ENCODE peak calls at places on chromosome 4, in nine cellular contexts. One of them, this sample, is unnamed.

GRCh38 chr4:24700118-24700517 is 95.3 kb upstream of the SOD3 start:
- DNase-seq in activated CD8-positive, alpha-beta memory T cell treated with anti-CD3 and anti-CD28 coated beads for 48 hours: no peak
- DNase-seq in GM13976: no peak
- DNase-seq in AG20443: no peak
- DNase-seq in NCI-H510A treated with DMSO at 0.1 percent for 48 hours: no peak
- DNase-seq in progenitor cell of endocrine pancreas: no peak
- DNase-seq in GM04504: no peak
- DNase-seq in activated CD4-positive, alpha-beta T cell treated with anti-CD3 and anti-CD28 coated beads for 4 hours: no peak
- DNase-seq in stimulated activated CD4-positive, alpha-beta T cell treated with anti-CD3 and anti-CD28 coated beads, Interleukin-15, amount 100 ng/mL, for 48 hours: no peak
- DNase-seq in this sample: no peak

GRCh38 chr4:5204781-5205180 is 153.5 kb downstream of the STK32B start:
- DNase-seq in activated CD8-positive, alpha-beta memory T cell treated with anti-CD3 and anti-CD28 coated beads for 48 hours: no peak
- DNase-seq in GM04504: no peak
- DNase-seq in NCI-H510A treated with DMSO at 0.1 percent for 48 hours: no peak
- DNase-seq in activated CD4-positive, alpha-beta T cell treated with anti-CD3 and anti-CD28 coated beads for 4 hours: no peak
- DNase-seq in AG20443: no peak
- DNase-seq in progenitor cell of endocrine pancreas: no peak
- DNase-seq in stimulated activated CD4-positive, alpha-beta T cell treated with anti-CD3 and anti-CD28 coated beads, Interleukin-15, amount 100 ng/mL, for 48 hours: no peak
- DNase-seq in GM13976: no peak
- DNase-seq in this sample: no peak

GRCh38 chr4:79864470-79865190 is 208.4 kb downstream of the ANTXR2 start:
- DNase-seq in AG20443: no peak
- DNase-seq in stimulated activated CD4-positive, alpha-beta T cell treated with anti-CD3 and anti-CD28 coated beads, Interleukin-15, amount 100 ng/mL, for 48 hours: no peak
- DNase-seq in activated CD4-positive, alpha-beta T cell treated with anti-CD3 and anti-CD28 coated beads for 4 hours: no peak
- DNase-seq in progenitor cell of endocrine pancreas: no peak
- DNase-seq in NCI-H510A treated with DMSO at 0.1 percent for 48 hours: peak
- DNase-seq in GM13976: no peak
- DNase-seq in GM04504: no peak
- DNase-seq in activated CD8-positive, alpha-beta memory T cell treated with anti-CD3 and anti-CD28 coated beads for 48 hours: no peak
- DNase-seq in this sample: no peak

GRCh38 chr4:41009411-41009810 is 204.9 kb downstream of the APBB2 start:
- DNase-seq in progenitor cell of endocrine pancreas: no peak
- DNase-seq in GM13976: no peak
- DNase-seq in stimulated activated CD4-positive, alpha-beta T cell treated with anti-CD3 and anti-CD28 coated beads, Interleukin-15, amount 100 ng/mL, for 48 hours: no peak
- DNase-seq in activated CD8-positive, alpha-beta memory T cell treated with anti-CD3 and anti-CD28 coated beads for 48 hours: no peak
- DNase-seq in activated CD4-positive, alpha-beta T cell treated with anti-CD3 and anti-CD28 coated beads for 4 hours: no peak
- DNase-seq in NCI-H510A treated with DMSO at 0.1 percent for 48 hours: no peak
- DNase-seq in AG20443: peak
- DNase-seq in GM04504: no peak
- DNase-seq in this sample: no peak

GRCh38 chr4:89289312-89289711 is 18.3 kb downstream of the GPRIN3 start:
- DNase-seq in GM04504: no peak
- DNase-seq in AG20443: no peak
- DNase-seq in progenitor cell of endocrine pancreas: no peak
- DNase-seq in NCI-H510A treated with DMSO at 0.1 percent for 48 hours: no peak
- DNase-seq in GM13976: no peak
- DNase-seq in activated CD8-positive, alpha-beta memory T cell treated with anti-CD3 and anti-CD28 coated beads for 48 hours: no peak
- DNase-seq in activated CD4-positive, alpha-beta T cell treated with anti-CD3 and anti-CD28 coated beads for 4 hours: no peak
- DNase-seq in stimulated activated CD4-positive, alpha-beta T cell treated with anti-CD3 and anti-CD28 coated beads, Interleukin-15, amount 100 ng/mL, for 48 hours: no peak
- DNase-seq in this sample: no peak

GRCh38 chr4:54687887-54688841 is 30.4 kb downstream of the KIT start:
- DNase-seq in progenitor cell of endocrine pancreas: no peak
- DNase-seq in activated CD4-positive, alpha-beta T cell treated with anti-CD3 and anti-CD28 coated beads for 4 hours: no peak
- DNase-seq in stimulated activated CD4-positive, alpha-beta T cell treated with anti-CD3 and anti-CD28 coated beads, Interleukin-15, amount 100 ng/mL, for 48 hours: no peak
- DNase-seq in activated CD8-positive, alpha-beta memory T cell treated with anti-CD3 and anti-CD28 coated beads for 48 hours: no peak
- DNase-seq in AG20443: no peak
- DNase-seq in GM13976: no peak
- DNase-seq in GM04504: no peak
- DNase-seq in NCI-H510A treated with DMSO at 0.1 percent for 48 hours: peak
- DNase-seq in this sample: no peak

GRCh38 chr4:177375971-177376370 is 66.3 kb downstream of the AGA start:
- DNase-seq in progenitor cell of endocrine pancreas: no peak
- DNase-seq in stimulated activated CD4-positive, alpha-beta T cell treated with anti-CD3 and anti-CD28 coated beads, Interleukin-15, amount 100 ng/mL, for 48 hours: no peak
- DNase-seq in GM13976: no peak
- DNase-seq in activated CD8-positive, alpha-beta memory T cell treated with anti-CD3 and anti-CD28 coated beads for 48 hours: no peak
- DNase-seq in activated CD4-positive, alpha-beta T cell treated with anti-CD3 and anti-CD28 coated beads for 4 hours: no peak
- DNase-seq in GM04504: no peak
- DNase-seq in AG20443: no peak
- DNase-seq in NCI-H510A treated with DMSO at 0.1 percent for 48 hours: no peak
- DNase-seq in this sample: no peak

GRCh38 chr4:1325681-1326635 is 21.1 kb upstream of the UVSSA start:
- DNase-seq in GM13976: no peak
- DNase-seq in activated CD8-positive, alpha-beta memory T cell treated with anti-CD3 and anti-CD28 coated beads for 48 hours: no peak
- DNase-seq in GM04504: no peak
- DNase-seq in NCI-H510A treated with DMSO at 0.1 percent for 48 hours: no peak
- DNase-seq in activated CD4-positive, alpha-beta T cell treated with anti-CD3 and anti-CD28 coated beads for 4 hours: no peak
- DNase-seq in progenitor cell of endocrine pancreas: no peak
- DNase-seq in stimulated activated CD4-positive, alpha-beta T cell treated with anti-CD3 and anti-CD28 coated beads, Interleukin-15, amount 100 ng/mL, for 48 hours: no peak
- DNase-seq in AG20443: no peak
- DNase-seq in this sample: no peak

GRCh38 chr4:184747034-184747830 is 13.3 kb upstream of the CENPU start:
- DNase-seq in GM13976: no peak
- DNase-seq in NCI-H510A treated with DMSO at 0.1 percent for 48 hours: peak
- DNase-seq in AG20443: no peak
- DNase-seq in stimulated activated CD4-positive, alpha-beta T cell treated with anti-CD3 and anti-CD28 coated beads, Interleukin-15, amount 100 ng/mL, for 48 hours: no peak
- DNase-seq in activated CD4-positive, alpha-beta T cell treated with anti-CD3 and anti-CD28 coated beads for 4 hours: no peak
- DNase-seq in activated CD8-positive, alpha-beta memory T cell treated with anti-CD3 and anti-CD28 coated beads for 48 hours: no peak
- DNase-seq in GM04504: no peak
- DNase-seq in progenitor cell of endocrine pancreas: no peak
- DNase-seq in this sample: no peak

GRCh38 chr4:41209901-41210300 is 4.4 kb downstream of the APBB2 start:
- DNase-seq in activated CD4-positive, alpha-beta T cell treated with anti-CD3 and anti-CD28 coated beads for 4 hours: no peak
- DNase-seq in progenitor cell of endocrine pancreas: no peak
- DNase-seq in stimulated activated CD4-positive, alpha-beta T cell treated with anti-CD3 and anti-CD28 coated beads, Interleukin-15, amount 100 ng/mL, for 48 hours: no peak
- DNase-seq in GM04504: no peak
- DNase-seq in AG20443: no peak
- DNase-seq in activated CD8-positive, alpha-beta memory T cell treated with anti-CD3 and anti-CD28 coated beads for 48 hours: no peak
- DNase-seq in NCI-H510A treated with DMSO at 0.1 percent for 48 hours: no peak
- DNase-seq in GM13976: no peak
- DNase-seq in this sample: no peak

GRCh38 chr4:180932365-180933001 is 1310.7 kb upstream of the TENM3 start:
- DNase-seq in GM04504: no peak
- DNase-seq in stimulated activated CD4-positive, alpha-beta T cell treated with anti-CD3 and anti-CD28 coated beads, Interleukin-15, amount 100 ng/mL, for 48 hours: no peak
- DNase-seq in progenitor cell of endocrine pancreas: no peak
- DNase-seq in NCI-H510A treated with DMSO at 0.1 percent for 48 hours: no peak
- DNase-seq in AG20443: no peak
- DNase-seq in activated CD4-positive, alpha-beta T cell treated with anti-CD3 and anti-CD28 coated beads for 4 hours: no peak
- DNase-seq in activated CD8-positive, alpha-beta memory T cell treated with anti-CD3 and anti-CD28 coated beads for 48 hours: no peak
- DNase-seq in GM13976: no peak
- DNase-seq in this sample: no peak

GRCh38 chr4:154004859-154005520 is 216.1 kb upstream of the SFRP2 start:
- DNase-seq in stimulated activated CD4-positive, alpha-beta T cell treated with anti-CD3 and anti-CD28 coated beads, Interleukin-15, amount 100 ng/mL, for 48 hours: no peak
- DNase-seq in GM04504: peak
- DNase-seq in AG20443: peak
- DNase-seq in activated CD4-positive, alpha-beta T cell treated with anti-CD3 and anti-CD28 coated beads for 4 hours: no peak
- DNase-seq in GM13976: no peak
- DNase-seq in activated CD8-positive, alpha-beta memory T cell treated with anti-CD3 and anti-CD28 coated beads for 48 hours: no peak
- DNase-seq in progenitor cell of endocrine pancreas: no peak
- DNase-seq in NCI-H510A treated with DMSO at 0.1 percent for 48 hours: no peak
- DNase-seq in this sample: no peak

GRCh38 chr4:145808848-145809512 is 129.0 kb downstream of the C4orf51 start:
- DNase-seq in activated CD8-positive, alpha-beta memory T cell treated with anti-CD3 and anti-CD28 coated beads for 48 hours: no peak
- DNase-seq in stimulated activated CD4-positive, alpha-beta T cell treated with anti-CD3 and anti-CD28 coated beads, Interleukin-15, amount 100 ng/mL, for 48 hours: no peak
- DNase-seq in AG20443: no peak
- DNase-seq in GM13976: no peak
- DNase-seq in activated CD4-positive, alpha-beta T cell treated with anti-CD3 and anti-CD28 coated beads for 4 hours: no peak
- DNase-seq in NCI-H510A treated with DMSO at 0.1 percent for 48 hours: no peak
- DNase-seq in GM04504: no peak
- DNase-seq in progenitor cell of endocrine pancreas: no peak
- DNase-seq in this sample: no peak

GRCh38 chr4:125070869-125071268 is 243.9 kb upstream of the FAT4 start:
- DNase-seq in AG20443: no peak
- DNase-seq in GM04504: no peak
- DNase-seq in progenitor cell of endocrine pancreas: no peak
- DNase-seq in activated CD4-positive, alpha-beta T cell treated with anti-CD3 and anti-CD28 coated beads for 4 hours: no peak
- DNase-seq in activated CD8-positive, alpha-beta memory T cell treated with anti-CD3 and anti-CD28 coated beads for 48 hours: no peak
- DNase-seq in NCI-H510A treated with DMSO at 0.1 percent for 48 hours: peak
- DNase-seq in stimulated activated CD4-positive, alpha-beta T cell treated with anti-CD3 and anti-CD28 coated beads, Interleukin-15, amount 100 ng/mL, for 48 hours: no peak
- DNase-seq in GM13976: no peak
- DNase-seq in this sample: no peak

GRCh38 chr4:120723105-120723504 is 199.4 kb downstream of the PRDM5 start:
- DNase-seq in AG20443: no peak
- DNase-seq in NCI-H510A treated with DMSO at 0.1 percent for 48 hours: no peak
- DNase-seq in activated CD4-positive, alpha-beta T cell treated with anti-CD3 and anti-CD28 coated beads for 4 hours: no peak
- DNase-seq in activated CD8-positive, alpha-beta memory T cell treated with anti-CD3 and anti-CD28 coated beads for 48 hours: no peak
- DNase-seq in GM13976: no peak
- DNase-seq in progenitor cell of endocrine pancreas: no peak
- DNase-seq in stimulated activated CD4-positive, alpha-beta T cell treated with anti-CD3 and anti-CD28 coated beads, Interleukin-15, amount 100 ng/mL, for 48 hours: no peak
- DNase-seq in GM04504: no peak
- DNase-seq in this sample: no peak

GRCh38 chr4:15035152-15035551 is 32.9 kb downstream of the CPEB2 start:
- DNase-seq in stimulated activated CD4-positive, alpha-beta T cell treated with anti-CD3 and anti-CD28 coated beads, Interleukin-15, amount 100 ng/mL, for 48 hours: no peak
- DNase-seq in AG20443: no peak
- DNase-seq in progenitor cell of endocrine pancreas: no peak
- DNase-seq in activated CD4-positive, alpha-beta T cell treated with anti-CD3 and anti-CD28 coated beads for 4 hours: no peak
- DNase-seq in activated CD8-positive, alpha-beta memory T cell treated with anti-CD3 and anti-CD28 coated beads for 48 hours: no peak
- DNase-seq in GM04504: no peak
- DNase-seq in NCI-H510A treated with DMSO at 0.1 percent for 48 hours: no peak
- DNase-seq in GM13976: no peak
- DNase-seq in this sample: no peak

GRCh38 chr4:164866817-164867490 is 10.0 kb upstream of the APELA start:
- DNase-seq in progenitor cell of endocrine pancreas: no peak
- DNase-seq in activated CD8-positive, alpha-beta memory T cell treated with anti-CD3 and anti-CD28 coated beads for 48 hours: no peak
- DNase-seq in NCI-H510A treated with DMSO at 0.1 percent for 48 hours: no peak
- DNase-seq in GM13976: no peak
- DNase-seq in AG20443: peak
- DNase-seq in GM04504: peak
- DNase-seq in activated CD4-positive, alpha-beta T cell treated with anti-CD3 and anti-CD28 coated beads for 4 hours: no peak
- DNase-seq in stimulated activated CD4-positive, alpha-beta T cell treated with anti-CD3 and anti-CD28 coated beads, Interleukin-15, amount 100 ng/mL, for 48 hours: no peak
- DNase-seq in this sample: no peak

GRCh38 chr4:168981460-168981859 is 28.6 kb downstream of the CBR4 start:
- DNase-seq in progenitor cell of endocrine pancreas: no peak
- DNase-seq in AG20443: no peak
- DNase-seq in NCI-H510A treated with DMSO at 0.1 percent for 48 hours: no peak
- DNase-seq in activated CD8-positive, alpha-beta memory T cell treated with anti-CD3 and anti-CD28 coated beads for 48 hours: no peak
- DNase-seq in stimulated activated CD4-positive, alpha-beta T cell treated with anti-CD3 and anti-CD28 coated beads, Interleukin-15, amount 100 ng/mL, for 48 hours: no peak
- DNase-seq in GM13976: no peak
- DNase-seq in activated CD4-positive, alpha-beta T cell treated with anti-CD3 and anti-CD28 coated beads for 4 hours: no peak
- DNase-seq in GM04504: no peak
- DNase-seq in this sample: no peak

GRCh38 chr4:42600578-42600977 is 56.3 kb downstream of the ATP8A1 start:
- DNase-seq in activated CD4-positive, alpha-beta T cell treated with anti-CD3 and anti-CD28 coated beads for 4 hours: no peak
- DNase-seq in NCI-H510A treated with DMSO at 0.1 percent for 48 hours: no peak
- DNase-seq in stimulated activated CD4-positive, alpha-beta T cell treated with anti-CD3 and anti-CD28 coated beads, Interleukin-15, amount 100 ng/mL, for 48 hours: no peak
- DNase-seq in AG20443: no peak
- DNase-seq in GM13976: peak
- DNase-seq in activated CD8-positive, alpha-beta memory T cell treated with anti-CD3 and anti-CD28 coated beads for 48 hours: no peak
- DNase-seq in progenitor cell of endocrine pancreas: no peak
- DNase-seq in GM04504: no peak
- DNase-seq in this sample: no peak

GRCh38 chr4:79917246-79917645 is 155.8 kb downstream of the ANTXR2 start:
- DNase-seq in activated CD8-positive, alpha-beta memory T cell treated with anti-CD3 and anti-CD28 coated beads for 48 hours: no peak
- DNase-seq in stimulated activated CD4-positive, alpha-beta T cell treated with anti-CD3 and anti-CD28 coated beads, Interleukin-15, amount 100 ng/mL, for 48 hours: peak
- DNase-seq in AG20443: peak
- DNase-seq in NCI-H510A treated with DMSO at 0.1 percent for 48 hours: no peak
- DNase-seq in progenitor cell of endocrine pancreas: no peak
- DNase-seq in GM04504: peak
- DNase-seq in activated CD4-positive, alpha-beta T cell treated with anti-CD3 and anti-CD28 coated beads for 4 hours: peak
- DNase-seq in GM13976: no peak
- DNase-seq in this sample: no peak

GRCh38 chr4:121139533-121140222 is 24.4 kb downstream of the TNIP3 start:
- DNase-seq in GM13976: peak
- DNase-seq in activated CD8-positive, alpha-beta memory T cell treated with anti-CD3 and anti-CD28 coated beads for 48 hours: no peak
- DNase-seq in stimulated activated CD4-positive, alpha-beta T cell treated with anti-CD3 and anti-CD28 coated beads, Interleukin-15, amount 100 ng/mL, for 48 hours: no peak
- DNase-seq in GM04504: no peak
- DNase-seq in activated CD4-positive, alpha-beta T cell treated with anti-CD3 and anti-CD28 coated beads for 4 hours: no peak
- DNase-seq in AG20443: peak
- DNase-seq in progenitor cell of endocrine pancreas: no peak
- DNase-seq in NCI-H510A treated with DMSO at 0.1 percent for 48 hours: peak
- DNase-seq in this sample: no peak

GRCh38 chr4:74805601-74806000 is 11.3 kb upstream of the BTC start:
- DNase-seq in activated CD4-positive, alpha-beta T cell treated with anti-CD3 and anti-CD28 coated beads for 4 hours: no peak
- DNase-seq in stimulated activated CD4-positive, alpha-beta T cell treated with anti-CD3 and anti-CD28 coated beads, Interleukin-15, amount 100 ng/mL, for 48 hours: no peak
- DNase-seq in GM04504: no peak
- DNase-seq in GM13976: no peak
- DNase-seq in NCI-H510A treated with DMSO at 0.1 percent for 48 hours: no peak
- DNase-seq in AG20443: no peak
- DNase-seq in activated CD8-positive, alpha-beta memory T cell treated with anti-CD3 and anti-CD28 coated beads for 48 hours: no peak
- DNase-seq in progenitor cell of endocrine pancreas: no peak
- DNase-seq in this sample: peak

GRCh38 chr4:73729534-73730165 is 10.7 kb upstream of the CXCL8 start:
- DNase-seq in NCI-H510A treated with DMSO at 0.1 percent for 48 hours: peak
- DNase-seq in AG20443: peak
- DNase-seq in activated CD4-positive, alpha-beta T cell treated with anti-CD3 and anti-CD28 coated beads for 4 hours: no peak
- DNase-seq in GM04504: peak
- DNase-seq in progenitor cell of endocrine pancreas: peak
- DNase-seq in GM13976: peak
- DNase-seq in stimulated activated CD4-positive, alpha-beta T cell treated with anti-CD3 and anti-CD28 coated beads, Interleukin-15, amount 100 ng/mL, for 48 hours: no peak
- DNase-seq in activated CD8-positive, alpha-beta memory T cell treated with anti-CD3 and anti-CD28 coated beads for 48 hours: no peak
- DNase-seq in this sample: peak

GRCh38 chr4:174512745-174513144 is 9.5 kb downstream of the HPGD start:
- DNase-seq in progenitor cell of endocrine pancreas: no peak
- DNase-seq in activated CD8-positive, alpha-beta memory T cell treated with anti-CD3 and anti-CD28 coated beads for 48 hours: no peak
- DNase-seq in GM04504: no peak
- DNase-seq in AG20443: no peak
- DNase-seq in stimulated activated CD4-positive, alpha-beta T cell treated with anti-CD3 and anti-CD28 coated beads, Interleukin-15, amount 100 ng/mL, for 48 hours: no peak
- DNase-seq in NCI-H510A treated with DMSO at 0.1 percent for 48 hours: no peak
- DNase-seq in GM13976: no peak
- DNase-seq in activated CD4-positive, alpha-beta T cell treated with anti-CD3 and anti-CD28 coated beads for 4 hours: no peak
- DNase-seq in this sample: no peak

GRCh38 chr4:67198757-67199156 is 346.5 kb downstream of the CENPC start:
- DNase-seq in progenitor cell of endocrine pancreas: no peak
- DNase-seq in GM04504: no peak
- DNase-seq in AG20443: no peak
- DNase-seq in GM13976: peak
- DNase-seq in stimulated activated CD4-positive, alpha-beta T cell treated with anti-CD3 and anti-CD28 coated beads, Interleukin-15, amount 100 ng/mL, for 48 hours: no peak
- DNase-seq in activated CD4-positive, alpha-beta T cell treated with anti-CD3 and anti-CD28 coated beads for 4 hours: no peak
- DNase-seq in activated CD8-positive, alpha-beta memory T cell treated with anti-CD3 and anti-CD28 coated beads for 48 hours: no peak
- DNase-seq in NCI-H510A treated with DMSO at 0.1 percent for 48 hours: peak
- DNase-seq in this sample: no peak

GRCh38 chr4:147843162-147843561 is 111.3 kb downstream of the ARHGAP10 start:
- DNase-seq in AG20443: no peak
- DNase-seq in GM04504: no peak
- DNase-seq in activated CD4-positive, alpha-beta T cell treated with anti-CD3 and anti-CD28 coated beads for 4 hours: no peak
- DNase-seq in NCI-H510A treated with DMSO at 0.1 percent for 48 hours: no peak
- DNase-seq in activated CD8-positive, alpha-beta memory T cell treated with anti-CD3 and anti-CD28 coated beads for 48 hours: no peak
- DNase-seq in stimulated activated CD4-positive, alpha-beta T cell treated with anti-CD3 and anti-CD28 coated beads, Interleukin-15, amount 100 ng/mL, for 48 hours: no peak
- DNase-seq in progenitor cell of endocrine pancreas: no peak
- DNase-seq in GM13976: peak
- DNase-seq in this sample: peak

GRCh38 chr4:16686195-16686594 is 212.2 kb downstream of the LDB2 start:
- DNase-seq in NCI-H510A treated with DMSO at 0.1 percent for 48 hours: no peak
- DNase-seq in activated CD4-positive, alpha-beta T cell treated with anti-CD3 and anti-CD28 coated beads for 4 hours: no peak
- DNase-seq in AG20443: peak
- DNase-seq in activated CD8-positive, alpha-beta memory T cell treated with anti-CD3 and anti-CD28 coated beads for 48 hours: no peak
- DNase-seq in progenitor cell of endocrine pancreas: no peak
- DNase-seq in stimulated activated CD4-positive, alpha-beta T cell treated with anti-CD3 and anti-CD28 coated beads, Interleukin-15, amount 100 ng/mL, for 48 hours: no peak
- DNase-seq in GM13976: no peak
- DNase-seq in GM04504: peak
- DNase-seq in this sample: no peak

GRCh38 chr4:145731026-145731425 is 51.1 kb downstream of the C4orf51 start:
- DNase-seq in activated CD4-positive, alpha-beta T cell treated with anti-CD3 and anti-CD28 coated beads for 4 hours: no peak
- DNase-seq in activated CD8-positive, alpha-beta memory T cell treated with anti-CD3 and anti-CD28 coated beads for 48 hours: no peak
- DNase-seq in GM13976: no peak
- DNase-seq in AG20443: no peak
- DNase-seq in progenitor cell of endocrine pancreas: no peak
- DNase-seq in stimulated activated CD4-positive, alpha-beta T cell treated with anti-CD3 and anti-CD28 coated beads, Interleukin-15, amount 100 ng/mL, for 48 hours: no peak
- DNase-seq in NCI-H510A treated with DMSO at 0.1 percent for 48 hours: peak
- DNase-seq in GM04504: no peak
- DNase-seq in this sample: peak

GRCh38 chr4:123259676-123260428 is 136.7 kb upstream of the SPRY1 start:
- DNase-seq in AG20443: no peak
- DNase-seq in progenitor cell of endocrine pancreas: no peak
- DNase-seq in NCI-H510A treated with DMSO at 0.1 percent for 48 hours: no peak
- DNase-seq in GM13976: no peak
- DNase-seq in activated CD8-positive, alpha-beta memory T cell treated with anti-CD3 and anti-CD28 coated beads for 48 hours: no peak
- DNase-seq in GM04504: no peak
- DNase-seq in stimulated activated CD4-positive, alpha-beta T cell treated with anti-CD3 and anti-CD28 coated beads, Interleukin-15, amount 100 ng/mL, for 48 hours: no peak
- DNase-seq in activated CD4-positive, alpha-beta T cell treated with anti-CD3 and anti-CD28 coated beads for 4 hours: no peak
- DNase-seq in this sample: no peak

GRCh38 chr4:93983133-93983532 is 154.6 kb downstream of the ATOH1 start:
- DNase-seq in activated CD8-positive, alpha-beta memory T cell treated with anti-CD3 and anti-CD28 coated beads for 48 hours: no peak
- DNase-seq in GM13976: no peak
- DNase-seq in GM04504: no peak
- DNase-seq in activated CD4-positive, alpha-beta T cell treated with anti-CD3 and anti-CD28 coated beads for 4 hours: no peak
- DNase-seq in progenitor cell of endocrine pancreas: no peak
- DNase-seq in AG20443: no peak
- DNase-seq in stimulated activated CD4-positive, alpha-beta T cell treated with anti-CD3 and anti-CD28 coated beads, Interleukin-15, amount 100 ng/mL, for 48 hours: no peak
- DNase-seq in NCI-H510A treated with DMSO at 0.1 percent for 48 hours: peak
- DNase-seq in this sample: peak

GRCh38 chr4:140359571-140360427 is 13.6 kb upstream of the SCOC start:
- DNase-seq in activated CD4-positive, alpha-beta T cell treated with anti-CD3 and anti-CD28 coated beads for 4 hours: peak
- DNase-seq in AG20443: peak
- DNase-seq in GM13976: peak
- DNase-seq in activated CD8-positive, alpha-beta memory T cell treated with anti-CD3 and anti-CD28 coated beads for 48 hours: peak
- DNase-seq in NCI-H510A treated with DMSO at 0.1 percent for 48 hours: peak
- DNase-seq in progenitor cell of endocrine pancreas: peak
- DNase-seq in stimulated activated CD4-positive, alpha-beta T cell treated with anti-CD3 and anti-CD28 coated beads, Interleukin-15, amount 100 ng/mL, for 48 hours: peak
- DNase-seq in GM04504: peak
- DNase-seq in this sample: peak